ENCODE peak calls at places on chromosome 3, in four cellular contexts. K is lower lobe of right lung, S is IMR-90, F is mesothelial cell of epicardium. N is an unnamed sample.

GRCh38 chr3:148861277-148861869 is 3.7 kb upstream of the CPA3 start:
- DNase-seq in K (no peak), S (peak), F (no peak), N (peak)

GRCh38 chr3:33093847-33094246 is 3.1 kb downstream of the GLB1 start:
- DNase-seq in K (no peak), S (no peak), F (no peak), N (no peak)

GRCh38 chr3:46895204-46895660 is 17.7 kb downstream of the PTH1R start:
- DNase-seq in K (peak), S (peak), F (peak), N (peak)

GRCh38 chr3:178295257-178295912 is 240.9 kb upstream of the KCNMB2 start:
- DNase-seq in K (no peak), S (peak), F (no peak), N (no peak)

GRCh38 chr3:98961161-98962155 is 60.0 kb upstream of the DCBLD2 start:
- DNase-seq in K (no peak), S (peak), F (no peak), N (no peak)

GRCh38 chr3:36372534-36372935 is 7.8 kb upstream of the STAC start:
- DNase-seq in K (no peak), S (no peak), F (no peak), N (no peak)

GRCh38 chr3:30553641-30554316 is 52.6 kb upstream of the TGFBR2 start:
- DNase-seq in K (no peak), S (peak), F (no peak), N (no peak)

GRCh38 chr3:128408693-128409620 is 57.7 kb downstream of the DNAJB8 start:
- DNase-seq in K (no peak), S (no peak), F (no peak), N (no peak)

GRCh38 chr3:14773691-14774128 is 45.1 kb upstream of the FGD5 start:
- DNase-seq in K (no peak), S (no peak), F (no peak), N (no peak)

GRCh38 chr3:52265387-52265786 is 13.1 kb downstream of the WDR82 start:
- DNase-seq in K (no peak), S (no peak), F (no peak), N (no peak)

GRCh38 chr3:46019707-46020106 is 7.6 kb downstream of the XCR1 start:
- DNase-seq in K (no peak), S (no peak), F (no peak), N (no peak)

GRCh38 chr3:10142707-10143560 is 1.4 kb downstream of the VHL start:
- DNase-seq in K (no peak), S (no peak), F (no peak), N (peak)

GRCh38 chr3:143256416-143256815 is 136.8 kb downstream of the CHST2 start:
- DNase-seq in K (no peak), S (no peak), F (no peak), N (no peak)

GRCh38 chr3:41900265-41900664 is 61.6 kb downstream of the ULK4 start:
- DNase-seq in K (no peak), S (peak), F (no peak), N (no peak)

GRCh38 chr3:9316881-9317341 is 45.9 kb upstream of the THUMPD3 start:
- DNase-seq in K (no peak), S (peak), F (no peak), N (no peak)

GRCh38 chr3:17070560-17070959 is 185.8 kb downstream of the PLCL2 start:
- DNase-seq in K (no peak), S (peak), F (no peak), N (no peak)

GRCh38 chr3:171908731-171909130 is 65.6 kb downstream of the TMEM212 start:
- DNase-seq in K (no peak), S (no peak), F (no peak), N (no peak)

GRCh38 chr3:162295323-162295983 is 798.8 kb downstream of the OTOL1 start:
- DNase-seq in K (no peak), S (peak), F (no peak), N (no peak)

GRCh38 chr3:159882784-159883779 is 105.6 kb upstream of the IL12A start:
- DNase-seq in K (no peak), S (peak), F (no peak), N (no peak)

GRCh38 chr3:25783661-25784512 is 644 bp upstream of the NGLY1 start:
- DNase-seq in K (peak), S (peak), F (peak), N (no peak)

GRCh38 chr3:111936191-111936841 is 42.5 kb upstream of the ABHD10 start:
- DNase-seq in K (no peak), S (peak), F (no peak), N (no peak)

GRCh38 chr3:107063351-107063750 is 313.9 kb upstream of the CCDC54 start:
- DNase-seq in K (no peak), S (peak), F (no peak), N (no peak)

GRCh38 chr3:195372220-195372619 is 70.6 kb downstream of the ACAP2 start:
- DNase-seq in K (no peak), S (no peak), F (no peak), N (no peak)

GRCh38 chr3:138348107-138348949 is at the start of gene MRAS:
- DNase-seq in K (peak), S (peak), F (peak), N (no peak)

GRCh38 chr3:171286580-171287249 is 173.5 kb downstream of the TNIK start:
- DNase-seq in K (no peak), S (no peak), F (no peak), N (peak)

GRCh38 chr3:174581551-174581950 is 277.6 kb upstream of the NAALADL2 start:
- DNase-seq in K (no peak), S (no peak), F (no peak), N (no peak)

GRCh38 chr3:69081583-69082262 is 1.6 kb upstream of the UBA3 start:
- DNase-seq in K (no peak), S (no peak), F (no peak), N (no peak)

GRCh38 chr3:190443257-190443656 is 6.4 kb downstream of the TMEM207 start:
- DNase-seq in K (no peak), S (peak), F (no peak), N (no peak)

GRCh38 chr3:7913283-7913682 is 588.3 kb upstream of the LMCD1 start:
- DNase-seq in K (no peak), S (no peak), F (no peak), N (no peak)

GRCh38 chr3:52054689-52055511 is 1.5 kb downstream of the DUSP7 start:
- DNase-seq in K (no peak), S (peak), F (no peak), N (no peak)

GRCh38 chr3:123759311-123759710 is 124.8 kb downstream of the MYLK start:
- DNase-seq in K (no peak), S (no peak), F (no peak), N (no peak)

GRCh38 chr3:37689645-37690356 is 171.9 kb upstream of the CTDSPL start:
- DNase-seq in K (no peak), S (no peak), F (no peak), N (no peak)

GRCh38 chr3:197308591-197308990 is 10.2 kb upstream of the DLG1 start:
- DNase-seq in K (no peak), S (peak), F (no peak), N (no peak)

GRCh38 chr3:46495901-46496456 is 1.8 kb upstream of the RTP3 start:
- DNase-seq in K (no peak), S (peak), F (no peak), N (no peak)

GRCh38 chr3:143658869-143659268 is 189.4 kb downstream of the SLC9A9 start:
- DNase-seq in K (no peak), S (no peak), F (no peak), N (no peak)

GRCh38 chr3:172617976-172618375 is 92.9 kb downstream of the NCEH1 start:
- DNase-seq in K (no peak), S (no peak), F (no peak), N (no peak)

GRCh38 chr3:130839815-130840214 is 54.1 kb upstream of the ATP2C1 start:
- DNase-seq in K (no peak), S (no peak), F (no peak), N (peak)

DNA sequence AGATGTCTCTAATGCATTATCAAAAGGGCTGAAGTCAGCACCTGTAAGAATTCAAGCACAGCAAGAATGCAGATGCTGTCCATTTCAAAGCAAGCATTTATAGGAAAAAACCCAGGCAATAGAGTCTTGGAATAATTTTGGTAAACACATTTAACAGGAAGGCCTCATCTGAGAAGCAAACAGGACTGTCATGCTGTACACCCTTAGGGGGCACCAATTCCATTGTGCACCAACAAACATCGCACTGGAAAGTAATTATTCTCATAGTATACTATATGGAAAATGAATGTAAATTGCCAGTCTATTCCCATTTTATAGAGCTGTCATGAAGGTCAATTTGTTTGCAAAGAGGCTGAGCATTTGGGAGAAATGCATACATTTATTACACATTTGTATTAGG is 247.3 kb upstream of the SUCLG2 start:
- DNase-seq in K (no peak), S (no peak), F (no peak), N (no peak)
- TF ChIP-seq CTCF in K (peak), S (no peak), F (no peak), N (no peak)

GRCh38 chr3:179652467-179653105 is at the start of gene USP13:
- DNase-seq in K (peak), S (peak), F (peak), N (peak)

GRCh38 chr3:179655236-179655635 is 2.4 kb downstream of the USP13 start:
- DNase-seq in K (no peak), S (no peak), F (no peak), N (no peak)

GRCh38 chr3:179653777-179654117 is 907 bp downstream of the USP13 start:
- DNase-seq in K (peak), S (no peak), F (no peak), N (no peak)

GRCh38 chr3:179651687-179652466 is 963 bp upstream of the USP13 start:
- DNase-seq in K (no peak), S (no peak), F (no peak), N (no peak)

DNA sequence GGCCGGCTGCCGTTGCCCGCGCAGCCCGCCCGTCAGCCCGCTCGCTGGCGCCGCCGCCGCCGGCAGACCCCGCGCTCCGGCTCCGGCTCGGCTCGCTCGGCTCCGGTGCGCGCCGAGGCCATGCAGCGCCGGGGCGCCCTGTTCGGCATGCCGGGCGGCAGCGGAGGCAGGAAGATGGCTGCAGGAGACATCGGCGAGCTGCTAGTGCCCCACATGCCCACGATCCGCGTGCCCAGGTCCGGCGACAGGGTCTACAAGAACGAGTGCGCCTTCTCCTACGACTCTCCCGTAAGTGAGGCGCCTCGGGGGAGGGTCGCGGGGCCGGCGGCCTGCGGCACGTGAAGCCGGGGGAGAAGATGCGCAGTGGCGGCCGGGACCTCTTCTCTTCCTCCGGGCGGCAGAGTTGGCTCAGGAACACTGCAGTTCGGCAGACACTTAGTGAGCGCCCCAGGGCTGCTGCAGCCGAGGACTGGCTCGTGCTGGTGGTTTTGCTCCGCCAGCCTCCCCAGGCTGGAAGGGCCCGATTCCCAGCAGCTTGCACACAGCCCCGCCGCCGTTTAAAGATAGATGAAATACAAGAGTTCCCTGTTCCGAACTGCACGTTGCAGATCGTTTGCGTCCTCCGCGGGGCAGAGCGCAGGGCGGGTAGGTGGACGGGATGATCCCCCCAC is 401 bp downstream of the USP13 start:
- DNase-seq in K (peak), S (peak), F (peak), N (peak)
- TF ChIP-seq CTCF in K (no peak), S (peak), F (no peak), N (peak)

GRCh38 chr3:103437850-103438249 is 1003.0 kb downstream of the ZPLD1 start:
- DNase-seq in K (no peak), S (no peak), F (no peak), N (no peak)

GRCh38 chr3:103440539-103441113 is 1005.8 kb downstream of the ZPLD1 start:
- DNase-seq in K (no peak), S (peak), F (no peak), N (no peak)
- TF ChIP-seq CTCF in K (peak), S (peak), F (peak), N (no peak)

DNA sequence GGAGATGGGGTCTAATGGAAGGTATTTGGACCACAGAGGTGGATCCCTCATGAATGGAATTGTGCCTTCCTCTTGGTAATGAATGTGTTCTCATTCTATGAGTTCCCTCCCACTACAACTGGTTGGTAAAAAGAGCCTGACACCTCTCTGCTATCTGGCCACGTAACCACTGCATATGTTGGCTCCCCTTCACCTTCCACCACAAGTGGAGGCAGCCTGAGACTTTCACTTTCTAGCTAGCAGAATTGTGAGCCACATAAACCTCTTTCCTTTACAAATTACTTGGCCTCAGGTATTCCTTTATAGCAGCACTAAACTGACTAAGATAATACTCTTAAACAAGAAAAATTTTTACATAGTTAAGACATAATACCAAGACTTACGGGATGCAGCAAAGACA is 155.3 kb downstream of the NR1I2 start:
- DNase-seq in K (no peak), S (peak), F (no peak), N (peak)
- TF ChIP-seq CTCF in K (no peak), S (no peak), F (no peak), N (no peak)

DNA sequence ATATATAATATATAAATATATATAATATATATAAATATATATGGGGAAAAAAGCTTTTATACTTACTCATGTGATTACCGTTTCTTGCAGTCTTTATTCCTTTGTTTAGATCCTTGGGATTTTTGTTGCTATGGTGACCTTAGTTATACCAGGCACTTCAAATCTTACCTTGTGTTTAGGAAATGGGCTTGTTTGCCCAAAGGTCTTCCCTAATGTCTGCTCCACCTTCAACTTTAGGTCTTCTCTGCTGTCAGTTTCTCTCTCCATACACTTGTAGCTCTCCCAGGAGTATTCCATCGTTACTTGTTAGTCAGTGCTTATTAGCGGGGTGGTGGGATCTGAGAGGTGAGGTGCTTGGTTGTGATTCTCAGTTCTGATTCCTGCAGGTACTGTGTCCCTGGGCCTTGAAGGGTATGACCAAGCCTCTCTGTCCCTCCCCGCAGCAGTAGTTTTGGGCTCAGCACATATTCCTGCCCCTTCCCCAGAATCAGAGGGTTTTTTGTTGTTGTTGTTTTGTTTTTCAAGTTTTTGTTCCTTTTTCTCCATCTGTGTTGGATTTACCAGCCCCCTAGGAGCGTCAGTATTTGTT is 9.6 kb upstream of the LAMP3 start:
- DNase-seq in K (no peak), S (no peak), F (no peak), N (no peak)
- TF ChIP-seq CTCF in K (no peak), S (no peak), F (no peak), N (no peak)

DNA sequence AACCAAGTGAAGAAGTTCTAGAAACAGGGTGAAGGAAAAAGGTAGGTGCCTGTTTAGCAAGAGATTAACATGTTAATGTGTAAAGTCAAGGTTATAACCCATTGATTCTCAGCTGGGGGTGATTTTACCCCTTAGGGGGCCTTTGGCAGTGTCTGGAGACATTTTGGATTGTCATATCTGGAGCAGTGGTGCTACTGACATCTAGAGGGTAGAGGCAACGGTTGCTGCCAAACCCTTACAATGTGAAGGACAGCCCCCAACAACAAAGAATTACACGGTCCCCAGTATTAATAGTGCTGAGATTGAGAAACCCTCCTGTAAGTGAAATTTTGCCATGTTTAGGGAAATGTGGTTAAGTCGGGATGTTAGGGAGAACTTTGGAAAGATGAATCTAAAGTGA is 74.7 kb downstream of the CRYBG3 start:
- DNase-seq in K (no peak), S (no peak), F (no peak), N (no peak)
- TF ChIP-seq CTCF in K (no peak), S (no peak), F (no peak), N (no peak)